ENCODE peak calls at places on chromosomes 4 and X, in four cellular contexts. R, Y, Z and O are unnamed samples.
A peak's percentile ranks its signal among the peaks of the same experiment; 100 is the strongest.

GRCh38 chr4:5887361-5888221 is 5.3 kb downstream of the CRMP1 start:
- DNase-seq in Y (peak; percentile 25), Z (peak; percentile 75), R (no peak), O (no peak)

GRCh38 chr4:27000820-27001219 is 140.2 kb downstream of the STIM2 start:
- DNase-seq in Y (no peak), R (no peak), Z (peak; percentile 25), O (peak; percentile 29)

GRCh38 chr4:83112678-83113428 is 1.7 kb downstream of the PLAC8 start:
- DNase-seq in Y (peak; percentile 78), R (no peak), Z (peak; percentile 33), O (no peak)

GRCh38 chr4:40418430-40419230 is 83.5 kb downstream of the CHRNA9 start:
- DNase-seq in Y (no peak), R (no peak), Z (no peak), O (no peak)

GRCh38 chrX:13994104-13994503 is 35.6 kb downstream of the GEMIN8 start:
- DNase-seq in Y (no peak), Z (no peak), R (peak; percentile 73), O (no peak)

GRCh38 chrX:134936542-134936941 is 54.2 kb upstream of the SMIM10 start:
- DNase-seq in Y (peak; percentile 92), Z (no peak), R (no peak), O (peak; percentile 63)

GRCh38 chr4:121783210-121783609 is 17.9 kb upstream of the EXOSC9 start:
- DNase-seq in Y (no peak), R (no peak), Z (no peak), O (no peak)

GRCh38 chr4:24582235-24582863 is 2.0 kb downstream of the DHX15 start:
- DNase-seq in Z (no peak), R (no peak), Y (no peak), O (peak; percentile 18)

GRCh38 chrX:24493740-24494543 is 28.9 kb downstream of the PDK3 start:
- DNase-seq in Y (no peak), R (no peak), Z (peak; percentile 43), O (peak; percentile 33)

GRCh38 chr4:116926631-116927295 is 158.6 kb downstream of the TRAM1L1 start:
- DNase-seq in Y (no peak), Z (peak; percentile 16), R (no peak), O (no peak)

GRCh38 chr4:61605971-61606370 is 405.8 kb downstream of the ADGRL3 start:
- DNase-seq in Z (no peak), Y (no peak), R (no peak), O (no peak)

GRCh38 chr4:149719357-149719756 is 96.3 kb downstream of the IQCM start:
- DNase-seq in Y (peak; percentile 7), Z (no peak), R (no peak), O (no peak)

GRCh38 chr4:35900608-35901243 is 343.6 kb downstream of the ARAP2 start:
- DNase-seq in Z (no peak), R (no peak), Y (no peak), O (no peak)

GRCh38 chr4:110196871-110197420 is 1.5 kb downstream of the ELOVL6 start:
- DNase-seq in Z (peak; percentile 79), Y (peak; percentile 27), R (no peak), O (no peak)

GRCh38 chr4:84583871-84584373 is 995 bp downstream of the CDS1 start:
- DNase-seq in R (no peak), Y (no peak), Z (no peak), O (peak; percentile 37)

GRCh38 chrX:46840946-46841740 is 4.3 kb downstream of the RP2 start:
- DNase-seq in Y (peak; percentile 28), Z (no peak), R (no peak), O (peak; percentile 54)

GRCh38 chr4:40462326-40462725 is 127.2 kb downstream of the CHRNA9 start:
- DNase-seq in R (no peak), Y (no peak), Z (peak; percentile 46), O (no peak)

DNA sequence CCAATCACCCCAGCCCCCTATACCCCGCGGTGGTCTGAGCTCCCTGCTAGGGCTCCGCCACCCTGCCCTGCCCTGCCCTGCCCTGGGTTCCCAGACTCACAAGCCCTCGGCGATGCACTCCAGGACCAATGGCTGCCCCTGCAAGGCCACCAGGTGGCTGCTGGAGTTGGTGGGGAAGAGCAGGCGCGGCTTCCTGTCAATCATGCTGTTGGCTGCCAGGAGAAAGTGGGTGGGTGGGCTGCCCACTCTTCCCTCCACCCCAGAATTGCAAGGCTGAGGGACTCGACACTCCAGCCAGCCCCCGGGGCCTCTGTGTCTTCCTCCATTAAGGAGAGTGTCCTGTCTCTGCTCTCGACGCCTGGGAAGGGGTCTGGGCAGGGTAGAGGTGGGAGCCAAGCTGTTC is 15.7 kb downstream of the L1CAM start:
- DNase-seq in Z (no peak), R (no peak), Y (no peak), O (no peak)
- H3K27me3 ChIP-seq in Z (no peaks in the 10 kb centered on the region), R (peaks cover 59% of the 10 kb centered on the region), Y (no peaks in the 10 kb centered on the region), O (no peaks in the 10 kb centered on the region)

GRCh38 chrX:153968255-153968654 is 3.4 kb downstream of the HCFC1 start:
- DNase-seq in R (no peak), Y (no peak), Z (no peak), O (no peak)
- H3K4me3 ChIP-seq in R (peak overlapping the region; percentile 68), Y (peak overlapping the region; percentile 26), Z (peak overlapping the region; percentile 85), O (no peak overlapping the region)

GRCh38 chrX:69312141-69312670 is 147.0 kb upstream of the PJA1 start:
- DNase-seq in Z (no peak), Y (no peak), R (peak; percentile 26), O (no peak)

GRCh38 chrX:69306063-69306404 is 140.8 kb upstream of the PJA1 start:
- DNase-seq in R (no peak), Y (no peak), Z (no peak), O (no peak)

GRCh38 chrX:69307736-69308135 is 142.5 kb upstream of the PJA1 start:
- DNase-seq in Y (no peak), R (peak; percentile 12), Z (no peak), O (no peak)

GRCh38 chrX:69307029-69307428 is 141.8 kb upstream of the PJA1 start:
- DNase-seq in R (no peak), Z (no peak), Y (no peak), O (no peak)

DNA sequence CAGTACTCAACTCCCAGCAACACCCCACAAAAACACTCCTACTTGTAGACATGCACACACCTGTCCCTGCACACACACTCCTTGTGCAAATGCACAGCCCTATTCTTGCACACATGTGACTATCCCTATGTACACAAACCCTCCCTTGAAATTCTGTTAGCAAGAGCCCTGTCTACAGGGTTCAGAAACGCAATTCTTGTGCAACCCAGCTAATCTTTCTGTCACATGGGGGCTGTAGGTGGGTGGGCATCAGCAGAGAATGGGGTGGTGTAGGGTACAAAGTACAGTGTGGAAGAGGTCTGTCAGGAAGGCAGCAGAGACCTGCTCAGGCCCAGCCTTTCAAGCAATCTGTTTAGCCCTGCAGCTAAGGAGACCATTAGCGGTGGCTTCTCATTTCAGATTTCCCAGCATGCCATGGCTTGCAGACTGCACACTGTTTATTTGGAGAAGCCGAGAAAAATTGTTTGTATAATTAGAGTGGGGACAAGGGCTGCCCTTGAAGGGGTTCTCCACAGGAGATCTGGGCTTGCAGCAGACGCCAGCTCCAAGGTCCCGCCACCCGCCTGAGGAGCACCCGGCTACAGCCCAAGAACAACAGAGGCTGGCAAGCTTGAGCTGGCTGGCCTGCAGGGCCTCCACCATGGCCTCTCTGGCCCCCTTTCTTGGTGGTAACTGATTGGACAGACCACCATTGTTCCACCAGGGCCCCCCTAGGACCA is 144.0 kb upstream of the PJA1 start:
- DNase-seq in Z (no peak), Y (no peak), R (peak; percentile 21), O (no peak)
- H3K27me3 ChIP-seq in Z (no peaks in the 10 kb centered on the region), Y (no peaks in the 10 kb centered on the region), R (peaks cover 52% of the 10 kb centered on the region), O (no peaks in the 10 kb centered on the region)

GRCh38 chr4:76738081-76738931 is 159.6 kb downstream of the SOWAHB start:
- DNase-seq in Y (peak; percentile 97), Z (no peak), R (no peak), O (peak; percentile 31)

GRCh38 chr4:76744253-76744921 is 153.6 kb downstream of the SOWAHB start:
- DNase-seq in Z (no peak), Y (peak; percentile 89), R (no peak), O (no peak)

GRCh38 chr4:76741663-76742020 is 156.3 kb downstream of the SOWAHB start:
- DNase-seq in Y (no peak), Z (no peak), R (no peak), O (no peak)

GRCh38 chr4:76740192-76740591 is 157.8 kb downstream of the SOWAHB start:
- DNase-seq in Y (no peak), R (no peak), Z (no peak), O (no peak)

GRCh38 chr4:76740866-76741662 is 156.9 kb downstream of the SOWAHB start:
- DNase-seq in R (no peak), Y (no peak), Z (peak; percentile 53), O (no peak)
- H3K4me3 ChIP-seq in R (no peak overlapping the region), Y (no peak overlapping the region), Z (no peak overlapping the region), O (no peak overlapping the region)

GRCh38 chrX:151776936-151777335 is 42.4 kb downstream of the CNGA2 start:
- DNase-seq in R (no peak), Z (no peak), Y (no peak), O (no peak)

GRCh38 chrX:151776113-151776790 is 41.7 kb downstream of the CNGA2 start:
- DNase-seq in R (no peak), Z (peak; percentile 11), Y (no peak), O (no peak)

GRCh38 chrX:151779258-151779657 is 44.7 kb downstream of the CNGA2 start:
- DNase-seq in Y (no peak), Z (no peak), R (no peak), O (no peak)

GRCh38 chrX:151771726-151772125 is 37.2 kb downstream of the CNGA2 start:
- DNase-seq in Y (no peak), R (no peak), Z (no peak), O (no peak)

DNA sequence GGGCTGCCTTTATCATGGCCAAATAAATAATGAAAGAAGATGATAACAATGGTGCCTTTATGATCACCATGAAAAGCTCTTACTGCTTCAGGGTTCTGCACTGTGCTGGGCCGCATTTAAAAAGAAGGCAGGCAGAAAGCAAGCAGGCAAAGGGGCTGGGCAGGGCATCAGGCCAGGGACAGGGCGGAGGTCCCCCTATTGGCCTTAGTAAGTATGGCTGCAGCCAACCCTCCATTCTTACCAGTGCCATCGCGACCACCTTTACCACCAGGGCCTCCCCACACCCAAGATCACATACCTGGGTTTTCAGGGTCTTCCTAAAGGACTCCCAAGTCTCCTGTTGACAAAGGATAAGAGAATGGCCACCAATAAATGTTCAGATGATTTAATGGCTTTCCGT is 38.9 kb downstream of the CNGA2 start:
- DNase-seq in R (no peak), Y (no peak), Z (peak; percentile 3), O (no peak)
- H3K27me3 ChIP-seq in R (peaks cover 42% of the 10 kb centered on the region), Y (no peaks in the 10 kb centered on the region), Z (no peaks in the 10 kb centered on the region), O (no peaks in the 10 kb centered on the region)

DNA sequence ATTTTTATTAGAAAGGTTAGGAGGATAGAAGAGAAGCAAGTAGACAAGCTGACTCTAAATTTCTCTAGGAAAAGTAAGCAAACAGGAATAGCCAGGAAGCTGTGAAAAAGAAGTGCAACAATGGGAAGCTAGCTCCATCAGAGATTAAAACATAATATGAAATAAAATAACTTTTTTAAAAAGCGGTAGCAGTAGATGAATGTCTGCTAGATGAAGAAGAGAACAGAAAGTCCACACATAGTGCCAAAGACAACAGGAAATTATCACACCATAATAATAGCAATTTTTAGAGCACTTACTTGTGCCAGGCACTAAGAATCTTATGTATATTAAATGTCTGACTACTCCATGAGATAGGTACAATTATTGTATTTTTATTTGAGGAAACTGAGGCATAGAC is 53.5 kb downstream of the LRBA start:
- DNase-seq in Y (no peak), Z (no peak), R (no peak), O (no peak)
- H3K4me3 ChIP-seq in Y (no peak overlapping the region), Z (no peak overlapping the region), R (no peak overlapping the region), O (no peak overlapping the region)

GRCh38 chr4:3877236-3877635 is 111.1 kb downstream of the ADRA2C start:
- DNase-seq in Y (no peak), Z (no peak), R (no peak), O (peak; percentile 8)
- H3K27me3 ChIP-seq in Y (peaks cover 22% of the 10 kb centered on the region), Z (peaks cover 45% of the 10 kb centered on the region), R (peaks cover 85% of the 10 kb centered on the region), O (peaks cover 10% of the 10 kb centered on the region)